ENCODE peak calls at places on chromosomes 1 and 21, in five cellular contexts. One of them, this sample, is unnamed.

GRCh38 chr1:172745014-172745413 is 86.1 kb downstream of the FASLG start:
- DNase-seq in activated naive CD4-positive, alpha-beta T cell: no peak
- DNase-seq in heart left ventricle: no peak
- DNase-seq in stimulated activated naive CD8-positive, alpha-beta T cell treated with anti-CD3 and anti-CD28 coated beads, Interleukin-15, Interleukin-2, amounts not matched to agents 100 U/mL and 50 U/mL, for 24 hours: peak
- DNase-seq in HCEC 1CT: peak
- DNase-seq in this sample: no peak

GRCh38 chr1:225635649-225636048 is 17.3 kb downstream of the ENAH start:
- DNase-seq in activated naive CD4-positive, alpha-beta T cell: no peak
- DNase-seq in heart left ventricle: no peak
- DNase-seq in stimulated activated naive CD8-positive, alpha-beta T cell treated with anti-CD3 and anti-CD28 coated beads, Interleukin-15, Interleukin-2, amounts not matched to agents 100 U/mL and 50 U/mL, for 24 hours: no peak
- DNase-seq in HCEC 1CT: no peak
- DNase-seq in this sample: no peak

GRCh38 chr1:162389021-162389818 is 7.7 kb downstream of the C1orf226 start:
- DNase-seq in activated naive CD4-positive, alpha-beta T cell: no peak
- DNase-seq in heart left ventricle: no peak
- DNase-seq in stimulated activated naive CD8-positive, alpha-beta T cell treated with anti-CD3 and anti-CD28 coated beads, Interleukin-15, Interleukin-2, amounts not matched to agents 100 U/mL and 50 U/mL, for 24 hours: no peak
- DNase-seq in HCEC 1CT: peak
- DNase-seq in this sample: no peak

GRCh38 chr1:61448934-61449368 is 276.0 kb downstream of the TM2D1 start:
- DNase-seq in activated naive CD4-positive, alpha-beta T cell: no peak
- DNase-seq in heart left ventricle: peak
- DNase-seq in stimulated activated naive CD8-positive, alpha-beta T cell treated with anti-CD3 and anti-CD28 coated beads, Interleukin-15, Interleukin-2, amounts not matched to agents 100 U/mL and 50 U/mL, for 24 hours: no peak
- DNase-seq in HCEC 1CT: no peak
- DNase-seq in this sample: no peak

GRCh38 chr1:39294531-39294930 is 90.0 kb downstream of the MACF1 start:
- DNase-seq in activated naive CD4-positive, alpha-beta T cell: no peak
- DNase-seq in heart left ventricle: no peak
- DNase-seq in stimulated activated naive CD8-positive, alpha-beta T cell treated with anti-CD3 and anti-CD28 coated beads, Interleukin-15, Interleukin-2, amounts not matched to agents 100 U/mL and 50 U/mL, for 24 hours: no peak
- DNase-seq in HCEC 1CT: no peak
- DNase-seq in this sample: no peak

GRCh38 chr1:55146781-55147180 is 68.4 kb downstream of the USP24 start:
- DNase-seq in activated naive CD4-positive, alpha-beta T cell: no peak
- DNase-seq in heart left ventricle: no peak
- DNase-seq in stimulated activated naive CD8-positive, alpha-beta T cell treated with anti-CD3 and anti-CD28 coated beads, Interleukin-15, Interleukin-2, amounts not matched to agents 100 U/mL and 50 U/mL, for 24 hours: no peak
- DNase-seq in HCEC 1CT: no peak
- DNase-seq in this sample: no peak

GRCh38 chr1:156060937-156061636 is at the start of gene RAB25:
- DNase-seq in activated naive CD4-positive, alpha-beta T cell: no peak
- DNase-seq in heart left ventricle: peak
- DNase-seq in stimulated activated naive CD8-positive, alpha-beta T cell treated with anti-CD3 and anti-CD28 coated beads, Interleukin-15, Interleukin-2, amounts not matched to agents 100 U/mL and 50 U/mL, for 24 hours: no peak
- DNase-seq in HCEC 1CT: no peak
- DNase-seq in this sample: no peak

GRCh38 chr1:76867342-76868130 is at the start of gene ST6GALNAC5:
- DNase-seq in activated naive CD4-positive, alpha-beta T cell: no peak
- DNase-seq in heart left ventricle: no peak
- DNase-seq in stimulated activated naive CD8-positive, alpha-beta T cell treated with anti-CD3 and anti-CD28 coated beads, Interleukin-15, Interleukin-2, amounts not matched to agents 100 U/mL and 50 U/mL, for 24 hours: peak
- DNase-seq in HCEC 1CT: peak
- DNase-seq in this sample: no peak

GRCh38 chr1:182394055-182394775 is 2.6 kb upstream of the GLUL start:
- DNase-seq in activated naive CD4-positive, alpha-beta T cell: no peak
- DNase-seq in heart left ventricle: no peak
- DNase-seq in stimulated activated naive CD8-positive, alpha-beta T cell treated with anti-CD3 and anti-CD28 coated beads, Interleukin-15, Interleukin-2, amounts not matched to agents 100 U/mL and 50 U/mL, for 24 hours: no peak
- DNase-seq in HCEC 1CT: no peak
- DNase-seq in this sample: no peak

GRCh38 chr1:242147096-242147976 is 148.4 kb upstream of the MAP1LC3C start:
- DNase-seq in activated naive CD4-positive, alpha-beta T cell: no peak
- DNase-seq in heart left ventricle: no peak
- DNase-seq in stimulated activated naive CD8-positive, alpha-beta T cell treated with anti-CD3 and anti-CD28 coated beads, Interleukin-15, Interleukin-2, amounts not matched to agents 100 U/mL and 50 U/mL, for 24 hours: no peak
- DNase-seq in HCEC 1CT: no peak
- DNase-seq in this sample: no peak

GRCh38 chr21:46455575-46456385 is 2.9 kb upstream of the DIP2A start:
- DNase-seq in activated naive CD4-positive, alpha-beta T cell: no peak
- DNase-seq in heart left ventricle: peak
- DNase-seq in stimulated activated naive CD8-positive, alpha-beta T cell treated with anti-CD3 and anti-CD28 coated beads, Interleukin-15, Interleukin-2, amounts not matched to agents 100 U/mL and 50 U/mL, for 24 hours: no peak
- DNase-seq in HCEC 1CT: peak
- DNase-seq in this sample: no peak

GRCh38 chr1:41171266-41171874 is 70.7 kb downstream of the SCMH1 start:
- DNase-seq in activated naive CD4-positive, alpha-beta T cell: no peak
- DNase-seq in heart left ventricle: no peak
- DNase-seq in stimulated activated naive CD8-positive, alpha-beta T cell treated with anti-CD3 and anti-CD28 coated beads, Interleukin-15, Interleukin-2, amounts not matched to agents 100 U/mL and 50 U/mL, for 24 hours: no peak
- DNase-seq in HCEC 1CT: no peak
- DNase-seq in this sample: no peak

GRCh38 chr1:5754079-5754431 is 238.2 kb downstream of the NPHP4 start:
- DNase-seq in activated naive CD4-positive, alpha-beta T cell: no peak
- DNase-seq in heart left ventricle: peak
- DNase-seq in stimulated activated naive CD8-positive, alpha-beta T cell treated with anti-CD3 and anti-CD28 coated beads, Interleukin-15, Interleukin-2, amounts not matched to agents 100 U/mL and 50 U/mL, for 24 hours: no peak
- DNase-seq in HCEC 1CT: no peak
- DNase-seq in this sample: no peak

GRCh38 chr1:50132495-50132894 is 23.8 kb downstream of the ELAVL4 start:
- DNase-seq in activated naive CD4-positive, alpha-beta T cell: no peak
- DNase-seq in heart left ventricle: no peak
- DNase-seq in stimulated activated naive CD8-positive, alpha-beta T cell treated with anti-CD3 and anti-CD28 coated beads, Interleukin-15, Interleukin-2, amounts not matched to agents 100 U/mL and 50 U/mL, for 24 hours: no peak
- DNase-seq in HCEC 1CT: no peak
- DNase-seq in this sample: no peak

GRCh38 chr21:32562426-32562825 is 22.9 kb downstream of the TCP10L start:
- DNase-seq in activated naive CD4-positive, alpha-beta T cell: no peak
- DNase-seq in heart left ventricle: peak
- DNase-seq in stimulated activated naive CD8-positive, alpha-beta T cell treated with anti-CD3 and anti-CD28 coated beads, Interleukin-15, Interleukin-2, amounts not matched to agents 100 U/mL and 50 U/mL, for 24 hours: peak
- DNase-seq in HCEC 1CT: peak
- DNase-seq in this sample: no peak

GRCh38 chr1:224565186-224565585 is 50.9 kb upstream of the CNIH3 start:
- DNase-seq in activated naive CD4-positive, alpha-beta T cell: no peak
- DNase-seq in heart left ventricle: no peak
- DNase-seq in stimulated activated naive CD8-positive, alpha-beta T cell treated with anti-CD3 and anti-CD28 coated beads, Interleukin-15, Interleukin-2, amounts not matched to agents 100 U/mL and 50 U/mL, for 24 hours: no peak
- DNase-seq in HCEC 1CT: peak
- DNase-seq in this sample: no peak

GRCh38 chr1:7856345-7856744 is 3.5 kb upstream of the UTS2 start:
- DNase-seq in activated naive CD4-positive, alpha-beta T cell: no peak
- DNase-seq in heart left ventricle: no peak
- DNase-seq in stimulated activated naive CD8-positive, alpha-beta T cell treated with anti-CD3 and anti-CD28 coated beads, Interleukin-15, Interleukin-2, amounts not matched to agents 100 U/mL and 50 U/mL, for 24 hours: no peak
- DNase-seq in HCEC 1CT: no peak
- DNase-seq in this sample: no peak

GRCh38 chr1:109805486-109806180 is 41.9 kb upstream of the EPS8L3 start:
- DNase-seq in activated naive CD4-positive, alpha-beta T cell: no peak
- DNase-seq in heart left ventricle: no peak
- DNase-seq in stimulated activated naive CD8-positive, alpha-beta T cell treated with anti-CD3 and anti-CD28 coated beads, Interleukin-15, Interleukin-2, amounts not matched to agents 100 U/mL and 50 U/mL, for 24 hours: no peak
- DNase-seq in HCEC 1CT: no peak
- DNase-seq in this sample: no peak

GRCh38 chr1:86687595-86687994 is 16.8 kb upstream of the SH3GLB1 start:
- DNase-seq in activated naive CD4-positive, alpha-beta T cell: no peak
- DNase-seq in heart left ventricle: no peak
- DNase-seq in stimulated activated naive CD8-positive, alpha-beta T cell treated with anti-CD3 and anti-CD28 coated beads, Interleukin-15, Interleukin-2, amounts not matched to agents 100 U/mL and 50 U/mL, for 24 hours: no peak
- DNase-seq in HCEC 1CT: peak
- DNase-seq in this sample: no peak

GRCh38 chr1:67840449-67840848 is 7.2 kb upstream of the GNG12 start:
- DNase-seq in activated naive CD4-positive, alpha-beta T cell: no peak
- DNase-seq in heart left ventricle: no peak
- DNase-seq in stimulated activated naive CD8-positive, alpha-beta T cell treated with anti-CD3 and anti-CD28 coated beads, Interleukin-15, Interleukin-2, amounts not matched to agents 100 U/mL and 50 U/mL, for 24 hours: no peak
- DNase-seq in HCEC 1CT: peak
- DNase-seq in this sample: no peak

GRCh38 chr1:3022511-3022973 is 1.3 kb downstream of the ACTRT2 start:
- DNase-seq in activated naive CD4-positive, alpha-beta T cell: no peak
- DNase-seq in heart left ventricle: no peak
- DNase-seq in stimulated activated naive CD8-positive, alpha-beta T cell treated with anti-CD3 and anti-CD28 coated beads, Interleukin-15, Interleukin-2, amounts not matched to agents 100 U/mL and 50 U/mL, for 24 hours: no peak
- DNase-seq in HCEC 1CT: no peak
- DNase-seq in this sample: no peak

This sample was measured in activated CD4-positive, CD25-positive, alpha-beta regulatory T cell.